ENCODE peak calls at places on chromosome 5, in seven cellular contexts. V, I, H, E, R, S and P are unnamed samples.

GRCh38 chr5:10528056-10528816 is 35.6 kb upstream of the ANKRD33B start:
- DNase-seq in E (no peak), I (no peak), R (peak; percentile 68), V (no peak), S (no peak), H (no peak), P (no peak)

GRCh38 chr5:141623197-141623596 is 4.4 kb upstream of the DIAPH1 start:
- DNase-seq in V (no peak), R (no peak), E (peak; percentile 60), H (no peak), I (no peak), S (no peak), P (no peak)

GRCh38 chr5:15798006-15798405 is 298.0 kb downstream of the FBXL7 start:
- DNase-seq in I (no peak), H (no peak), R (no peak), S (no peak), E (no peak), V (no peak), P (no peak)

GRCh38 chr5:10635257-10635860 is 71.5 kb downstream of the ANKRD33B start:
- DNase-seq in H (no peak), I (no peak), R (no peak), E (peak; percentile 94), S (no peak), V (no peak), P (no peak)

GRCh38 chr5:95846554-95847260 is 24.2 kb upstream of the GLRX start:
- DNase-seq in I (peak; percentile 52), E (no peak), S (peak; percentile 75), H (no peak), V (peak; percentile 81), R (peak; percentile 83), P (peak; percentile 66)

GRCh38 chr5:109550077-109550476 is 139.7 kb upstream of the MAN2A1 start:
- DNase-seq in R (no peak), I (no peak), E (no peak), V (no peak), S (no peak), H (no peak), P (no peak)

GRCh38 chr5:121691478-121691877 is 160.2 kb upstream of the FTMT start:
- DNase-seq in S (no peak), H (no peak), E (no peak), R (no peak), I (no peak), V (no peak), P (peak; percentile 48)

GRCh38 chr5:9444346-9444745 is 101.5 kb downstream of the SEMA5A start:
- DNase-seq in E (no peak), H (no peak), V (no peak), I (no peak), R (no peak), S (no peak), P (no peak)

GRCh38 chr5:14728109-14728938 is 63.8 kb downstream of the OTULIN start:
- DNase-seq in V (no peak), E (no peak), I (no peak), H (no peak), S (peak; percentile 61), R (no peak), P (no peak)

GRCh38 chr5:132491368-132492364 is 1.1 kb upstream of the IRF1 start:
- DNase-seq in E (no peak), S (peak; percentile 48), I (no peak), V (peak; percentile 35), H (peak; percentile 91), R (no peak), P (peak; percentile 51)

GRCh38 chr5:131671409-131671808 is 36.4 kb upstream of the RAPGEF6 start:
- DNase-seq in H (no peak), V (no peak), R (no peak), S (no peak), E (peak; percentile 19), I (no peak), P (no peak)

GRCh38 chr5:61625682-61626620 is 293.9 kb downstream of the ZSWIM6 start:
- DNase-seq in E (no peak), H (no peak), I (peak; percentile 30), R (no peak), V (peak; percentile 57), S (peak; percentile 83), P (peak; percentile 94)

GRCh38 chr5:1860949-1861348 is 21.8 kb downstream of the IRX4 start:
- DNase-seq in H (no peak), I (no peak), R (no peak), E (no peak), V (no peak), S (no peak), P (peak; percentile 46)

GRCh38 chr5:127987354-127988148 is 96.0 kb upstream of the SLC12A2 start:
- DNase-seq in H (no peak), E (no peak), R (no peak), V (no peak), I (no peak), S (no peak), P (no peak)

GRCh38 chr5:41290810-41291209 is 77.5 kb upstream of the C6 start:
- DNase-seq in E (no peak), V (no peak), R (no peak), I (no peak), S (no peak), H (no peak), P (peak; percentile 9)

GRCh38 chr5:79318935-79319614 is 83.1 kb downstream of the JMY start:
- DNase-seq in H (no peak), R (no peak), S (no peak), I (no peak), E (no peak), V (no peak), P (no peak)

GRCh38 chr5:88675758-88676636 is 207.0 kb downstream of the MEF2C start:
- DNase-seq in E (no peak), R (peak; percentile 78), V (no peak), I (no peak), H (no peak), S (peak; percentile 59), P (peak; percentile 86)

GRCh38 chr5:88674262-88675158 is 208.5 kb downstream of the MEF2C start:
- DNase-seq in S (no peak), V (no peak), I (no peak), R (no peak), H (no peak), E (no peak), P (no peak)

GRCh38 chr5:88676637-88677481 is 206.1 kb downstream of the MEF2C start:
- DNase-seq in R (no peak), H (no peak), E (no peak), V (no peak), S (no peak), I (no peak), P (no peak)

GRCh38 chr5:88677502-88677901 is 205.5 kb downstream of the MEF2C start:
- DNase-seq in V (no peak), H (no peak), S (no peak), R (no peak), E (no peak), I (no peak), P (no peak)

GRCh38 chr5:88675159-88675757 is 207.7 kb downstream of the MEF2C start:
- DNase-seq in H (no peak), E (no peak), V (no peak), S (no peak), R (no peak), I (no peak), P (no peak)
- H3K27me3 ChIP-seq in H (peaks cover 86% of the 10 kb centered on the region), E (peaks cover 15% of the 10 kb centered on the region), V (peaks cover 7% of the 10 kb centered on the region), S (peaks cover 98% of the 10 kb centered on the region), R (peaks cover 88% of the 10 kb centered on the region), I (no peaks in the 10 kb centered on the region), P (peaks cover 84% of the 10 kb centered on the region)

DNA sequence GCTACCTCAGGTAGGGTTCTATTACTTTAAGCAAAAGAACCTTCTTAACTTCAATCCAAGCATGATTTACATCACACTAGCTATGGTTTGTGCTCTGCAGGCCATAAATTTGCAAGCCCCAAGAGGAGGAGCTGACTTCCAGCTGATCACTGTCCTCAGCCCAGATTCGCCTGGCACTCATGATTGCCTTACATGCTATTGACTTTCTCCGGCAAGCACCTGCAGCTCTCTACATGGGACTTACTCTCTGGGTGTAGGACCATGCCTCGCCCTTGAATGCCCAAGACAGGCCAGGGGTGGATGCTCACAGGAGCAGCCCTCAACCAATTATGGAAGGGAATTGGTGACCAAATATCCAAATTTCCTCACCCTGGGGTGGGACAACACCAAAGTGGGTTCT is 99.8 kb downstream of the ESM1 start:
- DNase-seq in V (no peak), R (no peak), I (no peak), E (no peak), H (no peak), S (no peak), P (no peak)
- TF ChIP-seq EP300 in V (no peak), R (no peak), I (no peak), E (no peak), H (no peak), S (no peak), P (no peak)

GRCh38 chr5:139849501-139849900 is 53.9 kb downstream of the PSD2 start:
- DNase-seq in H (no peak), I (no peak), R (no peak), E (no peak), S (no peak), V (peak; percentile 23), P (no peak)

GRCh38 chr5:139847790-139848507 is 52.3 kb downstream of the PSD2 start:
- DNase-seq in R (peak; percentile 95), S (peak; percentile 63), I (no peak), V (peak; percentile 76), E (no peak), H (no peak), P (peak; percentile 31)

GRCh38 chr5:139847091-139847490 is 51.5 kb downstream of the PSD2 start:
- DNase-seq in V (peak; percentile 18), S (no peak), E (no peak), I (no peak), R (no peak), H (no peak), P (no peak)

GRCh38 chr5:139849942-139850341 is 54.3 kb downstream of the PSD2 start:
- DNase-seq in R (no peak), S (no peak), H (no peak), V (no peak), E (no peak), I (no peak), P (no peak)

DNA sequence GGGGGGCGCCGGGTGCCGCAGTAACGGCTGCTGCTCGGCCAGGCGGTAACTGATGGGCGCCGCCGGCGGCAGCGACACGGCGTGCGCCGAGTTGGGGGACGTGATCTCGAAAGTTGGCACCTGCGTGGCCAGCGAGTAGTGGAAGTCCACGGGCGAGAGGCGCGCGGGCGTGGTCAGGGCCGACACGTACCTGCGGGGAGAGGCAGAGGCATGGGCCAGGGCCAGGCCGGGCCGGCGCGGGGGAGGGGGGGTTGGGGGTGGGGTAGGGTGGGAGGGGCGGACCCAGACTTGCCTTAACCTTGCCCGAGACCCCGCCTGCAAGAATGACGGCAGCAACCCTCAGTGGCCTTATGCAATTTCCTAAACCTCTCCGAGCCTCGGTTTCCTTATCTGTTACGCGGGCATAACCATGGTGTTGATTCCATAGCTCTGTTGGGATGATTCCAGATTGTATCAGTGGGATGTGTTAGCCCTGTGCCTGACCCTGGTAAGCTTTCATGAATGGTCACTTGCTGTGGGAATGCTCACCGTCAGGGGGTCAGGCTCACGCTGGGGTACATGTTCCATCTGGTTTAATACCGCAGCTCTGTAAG is 53.0 kb downstream of the PSD2 start:
- DNase-seq in R (no peak), S (no peak), V (peak; percentile 60), H (no peak), I (no peak), E (no peak), P (peak; percentile 90)
- H3K27me3 ChIP-seq in R (no peaks in the 10 kb centered on the region), S (peaks cover 41% of the 10 kb centered on the region), V (no peaks in the 10 kb centered on the region), H (no peaks in the 10 kb centered on the region), I (no peaks in the 10 kb centered on the region), E (no peaks in the 10 kb centered on the region), P (no peaks in the 10 kb centered on the region)

DNA sequence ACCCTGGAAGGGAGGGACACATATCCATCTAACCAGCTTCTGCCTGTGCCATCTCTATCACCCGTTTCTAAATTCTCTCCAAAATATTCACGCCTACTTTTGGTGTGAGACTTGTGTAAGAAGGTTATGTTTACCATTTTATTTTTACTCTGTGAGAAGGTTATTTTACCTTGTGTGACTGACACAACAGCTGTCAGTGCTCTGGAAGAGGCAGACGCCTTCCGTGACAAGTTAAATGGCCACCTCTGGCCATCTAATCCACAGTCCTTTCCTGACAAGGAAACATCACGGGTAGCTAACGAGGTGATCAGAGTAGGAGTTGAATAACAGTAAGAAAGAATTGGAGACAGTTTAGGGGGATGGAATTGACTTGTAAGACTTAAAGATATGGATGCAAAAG is 443.8 kb upstream of the PIK3R1 start:
- DNase-seq in H (no peak), E (no peak), I (no peak), R (no peak), S (no peak), V (no peak), P (no peak)
- TF ChIP-seq EP300 in H (no peak), E (no peak), I (no peak), R (no peak), S (no peak), V (no peak), P (no peak)